ENCODE peak calls at places on chromosome 2, in six cellular contexts. One of them, this sample, is unnamed.

GRCh38 chr2:149017116-149017985 is 21.1 kb upstream of the LYPD6B start:
- DNase-seq in A549: peak
- DNase-seq in IMR-90: peak
- DNase-seq in SK-N-SH: peak
- DNase-seq in K562: peak
- DNase-seq in GM12878: peak
- DNase-seq in this sample: peak

GRCh38 chr2:174083843-174084458 is 118.8 kb upstream of the SP3 start:
- DNase-seq in A549: no peak
- DNase-seq in IMR-90: no peak
- DNase-seq in SK-N-SH: no peak
- DNase-seq in K562: no peak
- DNase-seq in GM12878: no peak
- DNase-seq in this sample: no peak

GRCh38 chr2:16012626-16013501 is 72.5 kb downstream of the MYCN start:
- DNase-seq in A549: no peak
- DNase-seq in IMR-90: no peak
- DNase-seq in SK-N-SH: no peak
- DNase-seq in K562: no peak
- DNase-seq in GM12878: no peak
- DNase-seq in this sample: no peak

GRCh38 chr2:217912030-217913024 is 90.5 kb downstream of the TNS1 start:
- DNase-seq in A549: no peak
- DNase-seq in IMR-90: no peak
- DNase-seq in SK-N-SH: no peak
- DNase-seq in K562: no peak
- DNase-seq in GM12878: no peak
- DNase-seq in this sample: no peak

GRCh38 chr2:120871016-120871635 is 135.5 kb downstream of the GLI2 start:
- DNase-seq in A549: no peak
- DNase-seq in IMR-90: no peak
- DNase-seq in SK-N-SH: no peak
- DNase-seq in K562: no peak
- DNase-seq in GM12878: no peak
- DNase-seq in this sample: no peak

GRCh38 chr2:173631123-173631450 is 276.4 kb downstream of the CDCA7 start:
- DNase-seq in A549: peak
- DNase-seq in IMR-90: peak
- DNase-seq in SK-N-SH: no peak
- DNase-seq in K562: no peak
- DNase-seq in GM12878: no peak
- DNase-seq in this sample: no peak

GRCh38 chr2:182610231-182610630 is 105.8 kb upstream of the DNAJC10 start:
- DNase-seq in A549: no peak
- DNase-seq in IMR-90: no peak
- DNase-seq in SK-N-SH: no peak
- DNase-seq in K562: no peak
- DNase-seq in GM12878: no peak
- DNase-seq in this sample: no peak

GRCh38 chr2:186687774-186688173 is 6.1 kb upstream of the FAM171B start:
- DNase-seq in A549: no peak
- DNase-seq in IMR-90: peak
- DNase-seq in SK-N-SH: no peak
- DNase-seq in K562: no peak
- DNase-seq in GM12878: no peak
- DNase-seq in this sample: no peak

GRCh38 chr2:7427293-7428060 is 510.3 kb downstream of the RNF144A start:
- DNase-seq in A549: peak
- DNase-seq in IMR-90: peak
- DNase-seq in SK-N-SH: peak
- DNase-seq in K562: peak
- DNase-seq in GM12878: peak
- DNase-seq in this sample: peak

GRCh38 chr2:80499095-80499494 is 194.5 kb upstream of the LRRTM1 start:
- DNase-seq in A549: no peak
- DNase-seq in IMR-90: peak
- DNase-seq in SK-N-SH: peak
- DNase-seq in K562: peak
- DNase-seq in GM12878: no peak
- DNase-seq in this sample: peak

GRCh38 chr2:56088411-56088810 is 95.4 kb upstream of the CCDC85A start:
- DNase-seq in A549: no peak
- DNase-seq in IMR-90: peak
- DNase-seq in SK-N-SH: no peak
- DNase-seq in K562: no peak
- DNase-seq in GM12878: no peak
- DNase-seq in this sample: no peak

GRCh38 chr2:162072181-162072702 is 1.8 kb downstream of the DPP4 start:
- DNase-seq in A549: no peak
- DNase-seq in IMR-90: peak
- DNase-seq in SK-N-SH: no peak
- DNase-seq in K562: no peak
- DNase-seq in GM12878: no peak
- DNase-seq in this sample: peak

GRCh38 chr2:26561918-26562810 is 79.0 kb downstream of the CIB4 start:
- DNase-seq in A549: peak
- DNase-seq in IMR-90: no peak
- DNase-seq in SK-N-SH: peak
- DNase-seq in K562: peak
- DNase-seq in GM12878: no peak
- DNase-seq in this sample: peak

GRCh38 chr2:46275995-46276394 is 21.2 kb upstream of the EPAS1 start:
- DNase-seq in A549: no peak
- DNase-seq in IMR-90: no peak
- DNase-seq in SK-N-SH: no peak
- DNase-seq in K562: no peak
- DNase-seq in GM12878: no peak
- DNase-seq in this sample: no peak

GRCh38 chr2:111695441-111696007 is 188.5 kb downstream of the ANAPC1 start:
- DNase-seq in A549: no peak
- DNase-seq in IMR-90: no peak
- DNase-seq in SK-N-SH: no peak
- DNase-seq in K562: no peak
- DNase-seq in GM12878: no peak
- DNase-seq in this sample: no peak

GRCh38 chr2:46143401-46144132 is 153.6 kb upstream of the EPAS1 start:
- DNase-seq in A549: no peak
- DNase-seq in IMR-90: no peak
- DNase-seq in SK-N-SH: no peak
- DNase-seq in K562: no peak
- DNase-seq in GM12878: no peak
- DNase-seq in this sample: no peak

GRCh38 chr2:28821295-28821958 is 10.8 kb downstream of the SPDYA start:
- DNase-seq in A549: peak
- DNase-seq in IMR-90: peak
- DNase-seq in SK-N-SH: peak
- DNase-seq in K562: peak
- DNase-seq in GM12878: peak
- DNase-seq in this sample: peak

GRCh38 chr2:195575879-195576391 is 81.1 kb upstream of the SLC39A10 start:
- DNase-seq in A549: peak
- DNase-seq in IMR-90: peak
- DNase-seq in SK-N-SH: peak
- DNase-seq in K562: peak
- DNase-seq in GM12878: no peak
- DNase-seq in this sample: peak

GRCh38 chr2:27076323-27076722 is 2.1 kb upstream of the EMILIN1 start:
- DNase-seq in A549: no peak
- DNase-seq in IMR-90: no peak
- DNase-seq in SK-N-SH: no peak
- DNase-seq in K562: peak
- DNase-seq in GM12878: no peak
- DNase-seq in this sample: no peak

GRCh38 chr2:136917281-136917680 is 151.9 kb downstream of the THSD7B start:
- DNase-seq in A549: no peak
- DNase-seq in IMR-90: no peak
- DNase-seq in SK-N-SH: no peak
- DNase-seq in K562: no peak
- DNase-seq in GM12878: no peak
- DNase-seq in this sample: no peak

GRCh38 chr2:168550670-168551069 is 94.6 kb downstream of the CERS6 start:
- DNase-seq in A549: no peak
- DNase-seq in IMR-90: no peak
- DNase-seq in SK-N-SH: no peak
- DNase-seq in K562: no peak
- DNase-seq in GM12878: no peak
- DNase-seq in this sample: no peak

GRCh38 chr2:181517685-181518301 is 60.6 kb downstream of the ITGA4 start:
- DNase-seq in A549: no peak
- DNase-seq in IMR-90: no peak
- DNase-seq in SK-N-SH: no peak
- DNase-seq in K562: no peak
- DNase-seq in GM12878: no peak
- DNase-seq in this sample: no peak

GRCh38 chr2:220789961-220790360 is 782.1 kb downstream of the EPHA4 start:
- DNase-seq in A549: no peak
- DNase-seq in IMR-90: peak
- DNase-seq in SK-N-SH: no peak
- DNase-seq in K562: no peak
- DNase-seq in GM12878: no peak
- DNase-seq in this sample: no peak

GRCh38 chr2:191213333-191213732 is 31.9 kb upstream of the MYO1B start:
- DNase-seq in A549: no peak
- DNase-seq in IMR-90: no peak
- DNase-seq in SK-N-SH: no peak
- DNase-seq in K562: no peak
- DNase-seq in GM12878: no peak
- DNase-seq in this sample: no peak

GRCh38 chr2:145184741-145185671 is 665.1 kb upstream of the ZEB2 start:
- DNase-seq in A549: no peak
- DNase-seq in IMR-90: peak
- DNase-seq in SK-N-SH: no peak
- DNase-seq in K562: no peak
- DNase-seq in GM12878: no peak
- DNase-seq in this sample: no peak

GRCh38 chr2:232838406-232838874 is 31.6 kb upstream of the SNORC start:
- DNase-seq in A549: no peak
- DNase-seq in IMR-90: peak
- DNase-seq in SK-N-SH: no peak
- DNase-seq in K562: peak
- DNase-seq in GM12878: peak
- DNase-seq in this sample: peak

GRCh38 chr2:98903767-98904485 is 32.1 kb downstream of the CRACDL start:
- DNase-seq in A549: no peak
- DNase-seq in IMR-90: no peak
- DNase-seq in SK-N-SH: no peak
- DNase-seq in K562: no peak
- DNase-seq in GM12878: no peak
- DNase-seq in this sample: no peak

GRCh38 chr2:27211241-27211942 is 449 bp upstream of the ATRAID start:
- DNase-seq in A549: peak
- DNase-seq in IMR-90: no peak
- DNase-seq in SK-N-SH: peak
- DNase-seq in K562: no peak
- DNase-seq in GM12878: no peak
- DNase-seq in this sample: no peak

GRCh38 chr2:174053784-174054183 is 88.6 kb upstream of the SP3 start:
- DNase-seq in A549: no peak
- DNase-seq in IMR-90: peak
- DNase-seq in SK-N-SH: no peak
- DNase-seq in K562: no peak
- DNase-seq in GM12878: no peak
- DNase-seq in this sample: no peak

GRCh38 chr2:129801575-129801974 is 177.9 kb upstream of the RAB6C start:
- DNase-seq in A549: no peak
- DNase-seq in IMR-90: peak
- DNase-seq in SK-N-SH: peak
- DNase-seq in K562: no peak
- DNase-seq in GM12878: no peak
- DNase-seq in this sample: no peak

GRCh38 chr2:24680196-24680595 is 113.0 kb downstream of the PTRHD1 start:
- DNase-seq in A549: no peak
- DNase-seq in IMR-90: no peak
- DNase-seq in SK-N-SH: no peak
- DNase-seq in K562: no peak
- DNase-seq in GM12878: no peak
- DNase-seq in this sample: no peak

GRCh38 chr2:14560686-14561085 is 71.8 kb upstream of the LRATD1 start:
- DNase-seq in A549: no peak
- DNase-seq in IMR-90: no peak
- DNase-seq in SK-N-SH: no peak
- DNase-seq in K562: no peak
- DNase-seq in GM12878: no peak
- DNase-seq in this sample: no peak

DNA sequence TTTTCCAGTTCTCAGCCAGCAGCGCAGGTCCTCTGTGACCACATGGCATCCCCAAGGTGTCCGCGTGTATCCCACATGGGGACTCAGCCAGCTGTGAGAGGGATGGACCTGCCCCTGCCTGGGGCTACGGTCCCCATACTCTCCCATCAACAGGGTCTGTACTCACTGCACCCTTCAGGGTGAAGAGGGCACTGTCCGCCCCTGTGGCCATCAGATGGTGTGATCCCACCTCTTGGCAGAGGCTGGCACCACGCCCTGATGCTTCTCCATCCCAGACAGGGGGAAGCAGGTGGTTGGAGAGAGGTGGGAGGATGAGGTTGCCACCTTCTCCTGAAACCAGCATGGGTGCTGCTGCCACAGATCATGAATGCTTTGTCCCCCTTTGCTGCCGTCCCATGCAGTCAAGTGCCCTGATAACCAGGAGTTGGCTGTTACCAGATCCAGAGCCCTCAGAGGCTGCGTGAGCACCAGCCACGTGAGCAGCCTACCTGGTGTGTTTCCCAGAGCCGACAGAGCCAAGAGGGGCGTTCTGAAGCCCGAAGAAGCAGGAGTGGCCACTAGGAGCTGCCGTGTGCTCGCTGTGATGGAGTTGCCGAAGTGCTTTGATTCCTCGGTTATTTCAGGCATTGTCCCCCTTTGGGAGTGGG is 93.9 kb downstream of the SH3RF3 start:
- DNase-seq in A549: no peak
- DNase-seq in IMR-90: no peak
- DNase-seq in SK-N-SH: no peak
- DNase-seq in K562: no peak
- DNase-seq in GM12878: no peak
- DNase-seq in this sample: no peak
- TF ChIP-seq CTCF in A549: no peak
- TF ChIP-seq CTCF in IMR-90: no peak
- TF ChIP-seq CTCF in SK-N-SH: no peak
- TF ChIP-seq CTCF in K562: peak
- TF ChIP-seq CTCF in GM12878: no peak
- TF ChIP-seq CTCF in this sample: peak

GRCh38 chr2:42052702-42053481 is 5.1 kb downstream of the PKDCC start:
- DNase-seq in A549: no peak
- DNase-seq in IMR-90: peak
- DNase-seq in SK-N-SH: no peak
- DNase-seq in K562: peak
- DNase-seq in GM12878: no peak
- DNase-seq in this sample: no peak
- TF ChIP-seq SMC3 in A549: no peak
- TF ChIP-seq SMC3 in IMR-90: no peak
- TF ChIP-seq SMC3 in SK-N-SH: no peak
- TF ChIP-seq SMC3 in K562: no peak
- TF ChIP-seq SMC3 in GM12878: no peak
- TF ChIP-seq SMC3 in this sample: no peak

GRCh38 chr2:188456114-188456909 is 164.6 kb downstream of the GULP1 start:
- DNase-seq in A549: no peak
- DNase-seq in IMR-90: no peak
- DNase-seq in SK-N-SH: no peak
- DNase-seq in K562: peak
- DNase-seq in GM12878: no peak
- DNase-seq in this sample: no peak
- TF ChIP-seq CTCF in A549: peak
- TF ChIP-seq CTCF in IMR-90: peak
- TF ChIP-seq CTCF in SK-N-SH: peak
- TF ChIP-seq CTCF in K562: peak
- TF ChIP-seq CTCF in GM12878: peak
- TF ChIP-seq CTCF in this sample: peak

GRCh38 chr2:86160156-86160952 is 34.9 kb downstream of the IMMT start:
- DNase-seq in A549: no peak
- DNase-seq in IMR-90: peak
- DNase-seq in SK-N-SH: no peak
- DNase-seq in K562: no peak
- DNase-seq in GM12878: no peak
- DNase-seq in this sample: no peak
- TF ChIP-seq SMC3 in A549: no peak
- TF ChIP-seq SMC3 in IMR-90: no peak
- TF ChIP-seq SMC3 in SK-N-SH: no peak
- TF ChIP-seq SMC3 in K562: no peak
- TF ChIP-seq SMC3 in GM12878: no peak
- TF ChIP-seq SMC3 in this sample: no peak